ENCODE peak calls at places on chromosomes 6 and 20, in five cellular contexts. D is cardiac muscle cell; N is NCI-H748 treated with DMSO at 0.1 percent for 48 hours; C is Peyer's patch; B is activated CD4-positive, alpha-beta T cell treated with anti-CD3 and anti-CD28 coated beads, Interleukin-2, amount 50 U/mL, for 24 hours. Z is an unnamed sample.

GRCh38 chr6:683742-684440 is 9.0 kb downstream of the EXOC2 start:
- DNase-seq in C (no peak), D (peak; percentile 82), N (peak; percentile 36), B (no peak), Z (peak; percentile 96)

GRCh38 chr6:53065266-53066058 is at the start of gene FBXO9:
- DNase-seq in C (peak; percentile 82), D (peak; percentile 62), N (peak; percentile 89), B (peak; percentile 69), Z (no peak)

GRCh38 chr20:31920275-31920855 is 31.5 kb downstream of the PDRG1 start:
- DNase-seq in C (no peak), D (no peak), B (no peak), N (no peak), Z (no peak)

GRCh38 chr20:1835126-1835525 is 60.1 kb upstream of the SIRPA start:
- DNase-seq in N (no peak), D (no peak), B (no peak), C (no peak), Z (no peak)

GRCh38 chr20:8388146-8388545 is 256.1 kb downstream of the PLCB1 start:
- DNase-seq in D (peak; percentile 51), C (no peak), N (no peak), B (no peak), Z (no peak)

GRCh38 chr20:59028812-59029211 is 3.3 kb downstream of the ATP5F1E start:
- DNase-seq in C (no peak), B (no peak), N (no peak), D (no peak), Z (no peak)

GRCh38 chr6:139533166-139533565 is 158.7 kb upstream of the CITED2 start:
- DNase-seq in C (no peak), B (no peak), N (no peak), D (no peak), Z (no peak)

GRCh38 chr6:15443119-15443518 is 197.2 kb downstream of the JARID2 start:
- DNase-seq in N (no peak), D (peak; percentile 82), B (no peak), C (no peak), Z (no peak)

GRCh38 chr6:79432726-79433125 is 104.5 kb downstream of the LCA5 start:
- DNase-seq in N (no peak), D (peak; percentile 39), B (no peak), C (no peak), Z (no peak)

GRCh38 chr6:55705381-55705780 is 126.4 kb upstream of the HMGCLL1 start:
- DNase-seq in C (no peak), N (no peak), D (peak; percentile 33), B (no peak), Z (no peak)

GRCh38 chr6:37092851-37093727 is 76.9 kb upstream of the PIM1 start:
- DNase-seq in B (no peak), N (no peak), D (no peak), C (no peak), Z (no peak)

GRCh38 chr6:168837231-168837903 is 396.4 kb downstream of the SMOC2 start:
- DNase-seq in N (peak; percentile 47), B (no peak), D (no peak), C (no peak), Z (no peak)

GRCh38 chr6:40810176-40810575 is 223.0 kb upstream of the LRFN2 start:
- DNase-seq in C (no peak), N (no peak), D (no peak), B (no peak), Z (no peak)

GRCh38 chr6:11179978-11180303 is 52.5 kb downstream of the NEDD9 start:
- DNase-seq in C (no peak), N (no peak), B (no peak), D (no peak), Z (no peak)

GRCh38 chr6:26401389-26401986 is 587 bp upstream of the BTN3A1 start:
- DNase-seq in B (no peak), C (no peak), N (no peak), D (no peak), Z (no peak)

GRCh38 chr20:61846741-61847419 is 218.8 kb downstream of the TAF4 start:
- DNase-seq in D (no peak), B (no peak), N (no peak), C (peak; percentile 19), Z (no peak)

GRCh38 chr6:44071670-44072451 is 55.4 kb downstream of the MRPL14 start:
- DNase-seq in B (no peak), C (no peak), N (no peak), D (peak; percentile 94), Z (no peak)

GRCh38 chr6:112372213-112372806 is 25.2 kb downstream of the RFPL4B start:
- DNase-seq in N (peak; percentile 31), D (peak; percentile 49), B (no peak), C (no peak), Z (no peak)

GRCh38 chr6:118993803-118994231 is 58.9 kb upstream of the MCM9 start:
- DNase-seq in N (no peak), B (no peak), D (no peak), C (no peak), Z (no peak)

GRCh38 chr6:142171351-142171750 is 24.3 kb downstream of the VTA1 start:
- DNase-seq in D (no peak), N (no peak), C (no peak), B (no peak), Z (no peak)